ENCODE peak calls at places on chromosomes 13 and 19, in four cellular contexts. N is mesenchymal stem cell, X is Karpas-422, P is PC-9. Y is an unnamed sample.

GRCh38 chr13:112012004-112012704 is 54.8 kb upstream of the SOX1 start:
- DNase-seq in P (peak), X (no peak), N (no peak), Y (no peak)

GRCh38 chr13:51746802-51747201 is 57.2 kb downstream of the DHRS12 start:
- DNase-seq in P (no peak), X (no peak), N (no peak), Y (no peak)

GRCh38 chr19:55372316-55373081 is 2.2 kb upstream of the IL11 start:
- DNase-seq in P (peak), N (peak), X (no peak), Y (peak)

GRCh38 chr19:1851581-1852293 is 3.5 kb upstream of the REXO1 start:
- DNase-seq in N (no peak), X (no peak), P (no peak), Y (no peak)

GRCh38 chr19:14786421-14786851 is 8.1 kb upstream of the ADGRE2 start:
- DNase-seq in P (no peak), X (peak), N (no peak), Y (peak)

GRCh38 chr19:17391371-17392151 is 2.4 kb downstream of the CCDC194 start:
- DNase-seq in N (no peak), X (peak), P (no peak), Y (no peak)

GRCh38 chr19:56476671-56477428 is at the start of gene ZNF667:
- DNase-seq in N (peak), X (no peak), P (no peak), Y (peak)

GRCh38 chr13:34842466-34842865 is 99.6 kb upstream of the NBEA start:
- DNase-seq in P (no peak), X (no peak), N (no peak), Y (no peak)

GRCh38 chr13:27971236-27971645 is 2.1 kb upstream of the CDX2 start:
- DNase-seq in N (no peak), X (no peak), P (no peak), Y (peak)

GRCh38 chr13:110503037-110503901 is 58.3 kb downstream of the RAB20 start:
- DNase-seq in P (no peak), N (peak), X (peak), Y (peak)

GRCh38 chr13:110458017-110458416 is 103.5 kb downstream of the RAB20 start:
- DNase-seq in X (no peak), N (no peak), P (no peak), Y (no peak)

GRCh38 chr13:24243311-24243710 is 66.1 kb upstream of the C1QTNF9 start:
- DNase-seq in P (no peak), X (no peak), N (no peak), Y (no peak)

GRCh38 chr19:11111771-11112144 is 22.5 kb downstream of the LDLR start:
- DNase-seq in X (no peak), P (peak), N (no peak), Y (no peak)

GRCh38 chr19:30132312-30133075 is 190.5 kb downstream of the URI1 start:
- DNase-seq in N (no peak), P (no peak), X (no peak), Y (no peak)

GRCh38 chr13:98103942-98104880 is 38.7 kb upstream of the FARP1 start:
- DNase-seq in P (no peak), N (no peak), X (no peak), Y (no peak)

GRCh38 chr13:33799950-33800592 is 17.9 kb upstream of the RFC3 start:
- DNase-seq in X (peak), P (no peak), N (peak), Y (peak)

GRCh38 chr19:41095703-41096102 is 7.5 kb downstream of the CYP2A13 start:
- DNase-seq in X (no peak), N (no peak), P (no peak), Y (no peak)

GRCh38 chr19:341386-342127 is 3.0 kb downstream of the MIER2 start:
- DNase-seq in X (peak), N (no peak), P (no peak), Y (no peak)

GRCh38 chr19:3480383-3481091 is at the start of gene SMIM24:
- DNase-seq in P (no peak), X (peak), N (no peak), Y (peak)

GRCh38 chr13:42762917-42763316 is 18.5 kb upstream of the FAM216B start:
- DNase-seq in X (no peak), N (peak), P (no peak), Y (peak)

GRCh38 chr19:53880716-53881481 is 1.1 kb upstream of the PRKCG start:
- DNase-seq in P (peak), X (peak), N (peak), Y (no peak)

GRCh38 chr19:51799311-51799997 is 4.5 kb downstream of the FPR3 start:
- DNase-seq in N (peak), X (no peak), P (peak), Y (peak)

GRCh38 chr19:57773488-57773887 is 4.0 kb downstream of the ZNF586 start:
- DNase-seq in P (no peak), N (no peak), X (no peak), Y (no peak)

GRCh38 chr19:55340144-55340783 is 588 bp downstream of the KMT5C start:
- DNase-seq in X (peak), N (no peak), P (peak), Y (peak)

GRCh38 chr19:39139305-39140194 is 14.0 kb downstream of the PAK4 start:
- DNase-seq in N (no peak), X (no peak), P (no peak), Y (no peak)

GRCh38 chr13:21673592-21674270 is 2.9 kb downstream of the FGF9 start:
- DNase-seq in X (peak), N (peak), P (no peak), Y (peak)

GRCh38 chr19:21697698-21698097 is 69.7 kb downstream of the ZNF100 start:
- DNase-seq in X (no peak), P (no peak), N (no peak), Y (no peak)
- H2AFZ ChIP-seq in X (no peak), P (no peak), N (no peak), Y (peak)

GRCh38 chr19:45423589-45424190 is at the start of gene ERCC1:
- DNase-seq in X (peak), P (peak), N (peak), Y (peak)
- H2AFZ ChIP-seq in X (peak), P (peak), N (peak), Y (peak)

GRCh38 chr13:99218126-99218525 is 17.5 kb downstream of the UBAC2 start:
- DNase-seq in N (no peak), X (no peak), P (peak), Y (no peak)
- H2AFZ ChIP-seq in N (no peak), X (no peak), P (no peak), Y (no peak)

DNA sequence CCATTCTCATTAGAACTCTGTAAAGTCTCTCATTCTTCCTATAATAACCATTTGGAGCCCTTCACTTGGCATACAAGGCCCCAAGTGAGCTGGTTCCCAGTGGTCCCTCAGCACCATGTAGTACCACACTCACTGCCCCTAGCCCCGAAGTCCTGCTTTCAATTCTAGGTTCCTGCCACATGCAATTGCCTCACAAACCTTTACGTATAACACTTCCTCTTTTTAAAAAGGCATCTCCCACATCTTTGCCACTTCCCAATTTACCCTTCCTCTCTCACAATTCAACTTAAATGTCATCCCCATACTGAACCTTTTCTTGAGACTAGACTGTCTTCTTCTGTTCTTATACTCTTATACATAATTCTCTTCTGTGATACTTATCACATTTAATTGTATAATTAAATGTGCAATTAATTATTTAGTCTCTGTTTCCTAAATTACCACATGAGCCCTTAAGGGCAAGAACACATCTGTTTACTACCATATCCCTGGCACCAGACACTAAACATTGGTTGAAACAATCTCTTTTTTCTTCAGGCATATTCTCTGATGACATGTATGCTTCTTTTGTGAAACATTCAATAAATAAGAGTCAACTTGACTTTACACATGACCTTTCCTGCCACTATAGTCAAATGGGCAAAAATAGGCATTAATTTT is 304.0 kb downstream of the SPRY2 start:
- DNase-seq in X (no peak), P (no peak), N (no peak), Y (no peak)
- H2AFZ ChIP-seq in X (no peak), P (no peak), N (no peak), Y (no peak)

GRCh38 chr13:44930280-44930679 is 59.0 kb downstream of the NUFIP1 start:
- DNase-seq in N (no peak), P (no peak), X (no peak), Y (no peak)

GRCh38 chr13:44934724-44935123 is 54.5 kb downstream of the NUFIP1 start:
- DNase-seq in X (no peak), P (peak), N (peak), Y (no peak)

GRCh38 chr13:44930907-44931676 is 58.2 kb downstream of the NUFIP1 start:
- DNase-seq in N (peak), X (no peak), P (peak), Y (no peak)

GRCh38 chr13:44932850-44933251 is 56.4 kb downstream of the NUFIP1 start:
- DNase-seq in P (no peak), N (peak), X (no peak), Y (no peak)

DNA sequence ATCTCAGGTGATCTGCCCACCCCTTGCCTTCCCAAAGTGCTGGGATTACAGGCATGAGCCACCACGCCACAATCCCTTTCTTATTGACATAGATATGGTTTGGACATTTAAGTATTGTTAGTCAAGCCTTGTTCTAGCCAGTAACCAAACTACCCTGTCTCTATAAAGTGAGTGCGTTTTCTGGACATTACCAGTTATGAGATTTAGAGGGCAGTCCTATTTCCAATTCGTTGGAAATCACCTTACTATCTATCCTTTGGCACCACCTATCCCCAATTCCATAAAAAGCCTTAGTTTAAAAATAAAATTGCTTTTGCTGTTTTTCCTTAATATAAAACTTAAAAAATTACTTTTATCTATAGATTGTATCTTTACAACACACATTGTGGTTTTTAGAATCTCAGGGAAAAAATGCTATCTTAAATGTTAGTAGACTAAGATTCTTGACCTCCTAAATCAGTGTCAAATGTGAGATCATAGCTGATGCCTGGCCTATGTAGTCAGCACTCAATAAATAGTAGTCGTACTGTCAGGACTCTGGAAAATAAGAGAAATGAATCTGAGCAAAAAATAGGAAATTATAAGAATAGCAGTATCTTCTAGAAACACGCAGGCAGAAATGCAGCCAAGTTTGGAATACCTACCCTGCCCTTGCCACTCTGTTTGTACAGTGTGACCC is 57.0 kb downstream of the NUFIP1 start:
- DNase-seq in P (no peak), X (no peak), N (peak), Y (no peak)
- H2AFZ ChIP-seq in P (no peak), X (no peak), N (no peak), Y (no peak)

GRCh38 chr19:7101498-7102253 is 32.2 kb downstream of the ZNF557 start:
- DNase-seq in P (no peak), X (no peak), N (no peak), Y (no peak)

GRCh38 chr19:7104783-7105447 is 35.4 kb downstream of the ZNF557 start:
- DNase-seq in X (no peak), N (no peak), P (no peak), Y (no peak)

GRCh38 chr19:7099597-7099921 is 30.1 kb downstream of the ZNF557 start:
- DNase-seq in N (no peak), X (no peak), P (no peak), Y (no peak)

GRCh38 chr19:7098096-7098495 is 28.6 kb downstream of the ZNF557 start:
- DNase-seq in N (no peak), X (no peak), P (no peak), Y (no peak)

DNA sequence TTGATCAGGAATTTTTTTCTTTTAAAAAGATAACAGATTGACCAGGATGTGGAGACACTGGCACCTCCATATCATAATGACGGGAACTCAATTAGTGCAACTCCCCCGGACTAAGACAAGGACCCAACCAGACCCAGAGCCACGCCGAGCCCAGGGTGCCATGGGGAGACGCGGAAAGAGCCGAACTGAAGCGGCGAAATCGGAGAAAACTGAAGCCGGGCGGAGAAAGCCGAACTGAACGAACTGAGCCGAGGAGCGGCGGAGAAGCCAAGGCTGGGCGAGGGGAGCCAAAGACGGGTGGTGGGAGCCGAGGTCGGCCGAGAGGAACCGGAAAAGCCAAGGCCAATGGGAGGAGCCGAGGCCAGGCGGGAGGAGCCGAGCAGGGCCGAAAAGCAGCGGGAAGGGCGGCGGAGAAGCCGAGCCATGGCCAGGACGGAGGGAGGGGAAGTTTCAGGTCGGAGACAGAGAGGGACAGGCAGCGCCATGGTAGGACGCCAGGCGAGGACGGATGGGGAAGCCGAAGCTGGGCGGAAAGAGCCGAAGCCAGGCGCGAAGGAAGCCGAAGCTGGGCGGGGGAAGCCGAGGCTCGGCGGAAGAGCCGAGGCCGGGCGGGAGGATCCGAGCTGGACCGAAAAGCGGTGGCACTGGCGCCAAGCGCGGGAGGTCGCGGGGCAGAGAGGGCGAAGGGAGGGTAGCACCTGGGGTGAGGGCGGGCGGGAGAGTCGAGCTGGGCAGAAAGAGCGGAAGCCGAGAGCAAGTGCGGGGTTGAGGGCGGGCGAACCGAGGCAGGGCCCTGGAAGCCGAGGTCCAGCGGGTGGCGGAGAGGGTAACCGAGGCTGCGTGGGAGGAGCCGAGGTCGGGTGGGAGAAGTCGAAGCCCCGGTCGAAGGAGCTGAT is 29.4 kb downstream of the ZNF557 start:
- DNase-seq in P (peak), N (peak), X (peak), Y (peak)
- H2AFZ ChIP-seq in P (peak), N (peak), X (peak), Y (peak)

GRCh38 chr19:46637224-46637623 is 1.2 kb upstream of the GNG8 start:
- DNase-seq in N (no peak), P (no peak), X (no peak), Y (no peak)

GRCh38 chr19:46634045-46634655 is 1.9 kb downstream of the GNG8 start:
- DNase-seq in P (peak), N (peak), X (peak), Y (peak)

GRCh38 chr19:46633130-46633529 is 2.9 kb downstream of the GNG8 start:
- DNase-seq in X (no peak), N (no peak), P (no peak), Y (no peak)

GRCh38 chr19:46635920-46636761 is at the start of gene GNG8:
- DNase-seq in N (no peak), X (peak), P (no peak), Y (no peak)

DNA sequence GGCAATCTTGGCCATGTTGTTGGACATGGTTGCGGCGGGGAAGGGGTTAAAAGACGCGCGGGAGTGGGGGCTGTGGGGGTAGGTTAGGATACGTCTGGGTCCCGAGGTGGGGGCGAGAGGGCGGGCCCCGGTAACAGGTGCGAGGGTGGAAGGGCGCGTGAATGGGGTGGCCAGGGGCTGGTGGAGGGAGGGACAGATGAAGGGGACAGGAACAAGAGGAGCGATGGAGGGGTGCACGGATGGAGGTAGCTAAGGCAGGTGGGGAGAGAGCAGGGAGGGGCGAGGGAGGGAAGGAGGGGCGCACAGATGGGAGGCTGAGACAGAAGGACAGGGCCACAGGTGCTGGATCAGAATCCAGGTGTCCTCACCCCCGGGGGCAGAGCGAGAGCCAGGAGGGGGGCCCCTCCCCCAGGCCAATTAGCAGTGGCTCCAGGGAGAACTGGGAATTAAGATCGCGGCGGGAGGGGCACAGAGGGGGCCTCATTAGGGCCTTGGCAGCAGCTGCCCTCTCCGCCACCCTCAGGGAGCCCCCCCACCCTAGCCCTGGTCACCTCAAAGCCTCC is 1.3 kb downstream of the GNG8 start:
- DNase-seq in X (peak), P (no peak), N (no peak), Y (peak)
- H2AFZ ChIP-seq in X (no peak), P (no peak), N (no peak), Y (no peak)

Y was measured in hepatocyte.